ENCODE peak calls at places on chromosome 15, in four cellular contexts. C, M, Q and J are unnamed samples.

GRCh38 chr15:70605606-70606410 is 157.6 kb downstream of the UACA start:
- DNase-seq in M (no peak), Q (peak), C (peak), J (peak)

GRCh38 chr15:28955160-28955502 is 69.4 kb downstream of the APBA2 start:
- DNase-seq in M (no peak), C (no peak), Q (no peak), J (no peak)

GRCh38 chr15:94026458-94026967 is 204.8 kb upstream of the MCTP2 start:
- DNase-seq in M (no peak), C (no peak), Q (no peak), J (no peak)

GRCh38 chr15:100198442-100198841 is 143.3 kb downstream of the ADAMTS17 start:
- DNase-seq in M (no peak), Q (no peak), C (no peak), J (no peak)

GRCh38 chr15:42591238-42591936 is 16.0 kb downstream of the STARD9 start:
- DNase-seq in M (no peak), C (no peak), Q (no peak), J (no peak)

GRCh38 chr15:27843146-27843545 is 256.0 kb downstream of the OCA2 start:
- DNase-seq in C (no peak), Q (no peak), M (no peak), J (no peak)

GRCh38 chr15:94844533-94845390 is 613.4 kb downstream of the MCTP2 start:
- DNase-seq in M (no peak), C (no peak), Q (peak), J (peak)

GRCh38 chr15:98881526-98882517 is 125.8 kb downstream of the PGPEP1L start:
- DNase-seq in C (no peak), Q (peak), M (no peak), J (no peak)

GRCh38 chr15:83108266-83109219 is 1.1 kb downstream of the TM6SF1 start:
- DNase-seq in C (peak), M (peak), Q (peak), J (peak)

GRCh38 chr15:63615935-63616334 is 18.7 kb downstream of the FBXL22 start:
- DNase-seq in Q (no peak), M (no peak), C (no peak), J (no peak)

GRCh38 chr15:80710635-80711553 is 15.8 kb downstream of the ABHD17C start:
- DNase-seq in Q (no peak), C (no peak), M (no peak), J (no peak)